ENCODE peak calls at places on chromosomes 11 and 22, in six cellular contexts. One of them, this sample, is unnamed.

GRCh38 chr11:45098929-45099328 is 47.5 kb upstream of the PRDM11 start:
- DNase-seq in kidney: peak
- DNase-seq in left ventricle myocardium inferior: no peak
- DNase-seq in GM12864: no peak
- DNase-seq in fibroblast of pulmonary artery: no peak
- DNase-seq in GM12878: no peak
- DNase-seq in this sample: no peak

GRCh38 chr11:80214413-80214812 is 773.6 kb upstream of the TENM4 start:
- DNase-seq in kidney: no peak
- DNase-seq in left ventricle myocardium inferior: no peak
- DNase-seq in GM12864: no peak
- DNase-seq in fibroblast of pulmonary artery: no peak
- DNase-seq in GM12878: no peak
- DNase-seq in this sample: no peak

GRCh38 chr22:35470903-35471321 is 69.7 kb upstream of the RASD2 start:
- DNase-seq in kidney: no peak
- DNase-seq in left ventricle myocardium inferior: no peak
- DNase-seq in GM12864: no peak
- DNase-seq in fibroblast of pulmonary artery: no peak
- DNase-seq in GM12878: no peak
- DNase-seq in this sample: no peak

GRCh38 chr11:100584201-100584600 is 102.9 kb upstream of the ARHGAP42 start:
- DNase-seq in kidney: no peak
- DNase-seq in left ventricle myocardium inferior: no peak
- DNase-seq in GM12864: no peak
- DNase-seq in fibroblast of pulmonary artery: no peak
- DNase-seq in GM12878: no peak
- DNase-seq in this sample: no peak

GRCh38 chr22:49948958-49949913 is 11.3 kb upstream of the PIM3 start:
- DNase-seq in kidney: peak
- DNase-seq in left ventricle myocardium inferior: no peak
- DNase-seq in GM12864: no peak
- DNase-seq in fibroblast of pulmonary artery: no peak
- DNase-seq in GM12878: no peak
- DNase-seq in this sample: no peak

GRCh38 chr22:17422736-17423343 is 53.6 kb downstream of the CECR2 start:
- DNase-seq in kidney: no peak
- DNase-seq in left ventricle myocardium inferior: no peak
- DNase-seq in GM12864: no peak
- DNase-seq in fibroblast of pulmonary artery: no peak
- DNase-seq in GM12878: no peak
- DNase-seq in this sample: no peak

GRCh38 chr11:120028181-120028935 is 109.6 kb downstream of the TRIM29 start:
- DNase-seq in kidney: no peak
- DNase-seq in left ventricle myocardium inferior: no peak
- DNase-seq in GM12864: no peak
- DNase-seq in fibroblast of pulmonary artery: no peak
- DNase-seq in GM12878: no peak
- DNase-seq in this sample: no peak

GRCh38 chr11:117062503-117062902 is 35.7 kb downstream of the SIK3 start:
- DNase-seq in kidney: no peak
- DNase-seq in left ventricle myocardium inferior: no peak
- DNase-seq in GM12864: no peak
- DNase-seq in fibroblast of pulmonary artery: no peak
- DNase-seq in GM12878: no peak
- DNase-seq in this sample: no peak

GRCh38 chr11:126355926-126356897 is 726 bp downstream of the ST3GAL4 start:
- DNase-seq in kidney: no peak
- DNase-seq in left ventricle myocardium inferior: peak
- DNase-seq in GM12864: no peak
- DNase-seq in fibroblast of pulmonary artery: no peak
- DNase-seq in GM12878: no peak
- DNase-seq in this sample: no peak

GRCh38 chr22:30882181-30882771 is 86.3 kb downstream of the MORC2 start:
- DNase-seq in kidney: peak
- DNase-seq in left ventricle myocardium inferior: no peak
- DNase-seq in GM12864: no peak
- DNase-seq in fibroblast of pulmonary artery: no peak
- DNase-seq in GM12878: no peak
- DNase-seq in this sample: no peak

GRCh38 chr22:34111210-34111824 is 191.0 kb upstream of the LARGE1 start:
- DNase-seq in kidney: no peak
- DNase-seq in left ventricle myocardium inferior: no peak
- DNase-seq in GM12864: no peak
- DNase-seq in fibroblast of pulmonary artery: peak
- DNase-seq in GM12878: no peak
- DNase-seq in this sample: no peak

GRCh38 chr11:14317659-14318325 is 41.2 kb downstream of the RRAS2 start:
- DNase-seq in kidney: no peak
- DNase-seq in left ventricle myocardium inferior: no peak
- DNase-seq in GM12864: no peak
- DNase-seq in fibroblast of pulmonary artery: no peak
- DNase-seq in GM12878: no peak
- DNase-seq in this sample: no peak

GRCh38 chr11:44625759-44626523 is 60.5 kb downstream of the CD82 start:
- DNase-seq in kidney: no peak
- DNase-seq in left ventricle myocardium inferior: no peak
- DNase-seq in GM12864: no peak
- DNase-seq in fibroblast of pulmonary artery: no peak
- DNase-seq in GM12878: no peak
- DNase-seq in this sample: no peak

GRCh38 chr22:45548991-45549736 is 46.5 kb downstream of the FBLN1 start:
- DNase-seq in kidney: peak
- DNase-seq in left ventricle myocardium inferior: peak
- DNase-seq in GM12864: no peak
- DNase-seq in fibroblast of pulmonary artery: peak
- DNase-seq in GM12878: no peak
- DNase-seq in this sample: peak

GRCh38 chr22:50696251-50696798 is 23.7 kb downstream of the SHANK3 start:
- DNase-seq in kidney: no peak
- DNase-seq in left ventricle myocardium inferior: peak
- DNase-seq in GM12864: no peak
- DNase-seq in fibroblast of pulmonary artery: no peak
- DNase-seq in GM12878: no peak
- DNase-seq in this sample: no peak

GRCh38 chr11:15769203-15769602 is 587.1 kb downstream of the SOX6 start:
- DNase-seq in kidney: no peak
- DNase-seq in left ventricle myocardium inferior: no peak
- DNase-seq in GM12864: no peak
- DNase-seq in fibroblast of pulmonary artery: no peak
- DNase-seq in GM12878: no peak
- DNase-seq in this sample: no peak

GRCh38 chr11:120385110-120385509 is 48.9 kb downstream of the ARHGEF12 start:
- DNase-seq in kidney: no peak
- DNase-seq in left ventricle myocardium inferior: no peak
- DNase-seq in GM12864: no peak
- DNase-seq in fibroblast of pulmonary artery: no peak
- DNase-seq in GM12878: no peak
- DNase-seq in this sample: no peak

GRCh38 chr11:113119074-113119473 is 157.9 kb downstream of the NCAM1 start:
- DNase-seq in kidney: no peak
- DNase-seq in left ventricle myocardium inferior: no peak
- DNase-seq in GM12864: no peak
- DNase-seq in fibroblast of pulmonary artery: peak
- DNase-seq in GM12878: no peak
- DNase-seq in this sample: no peak

GRCh38 chr11:10580625-10581024 is 12.2 kb upstream of the LYVE1 start:
- DNase-seq in kidney: no peak
- DNase-seq in left ventricle myocardium inferior: no peak
- DNase-seq in GM12864: no peak
- DNase-seq in fibroblast of pulmonary artery: no peak
- DNase-seq in GM12878: no peak
- DNase-seq in this sample: no peak

GRCh38 chr11:65868076-65868667 is 4.4 kb downstream of the EFEMP2 start:
- DNase-seq in kidney: peak
- DNase-seq in left ventricle myocardium inferior: peak
- DNase-seq in GM12864: no peak
- DNase-seq in fibroblast of pulmonary artery: no peak
- DNase-seq in GM12878: no peak
- DNase-seq in this sample: no peak

GRCh38 chr11:97019305-97019704 is 629.5 kb downstream of the JRKL start:
- DNase-seq in kidney: no peak
- DNase-seq in left ventricle myocardium inferior: no peak
- DNase-seq in GM12864: no peak
- DNase-seq in fibroblast of pulmonary artery: no peak
- DNase-seq in GM12878: no peak
- DNase-seq in this sample: no peak

GRCh38 chr11:93549986-93550385 is 6.8 kb upstream of the SMCO4 start:
- DNase-seq in kidney: no peak
- DNase-seq in left ventricle myocardium inferior: no peak
- DNase-seq in GM12864: no peak
- DNase-seq in fibroblast of pulmonary artery: no peak
- DNase-seq in GM12878: no peak
- DNase-seq in this sample: no peak

DNA sequence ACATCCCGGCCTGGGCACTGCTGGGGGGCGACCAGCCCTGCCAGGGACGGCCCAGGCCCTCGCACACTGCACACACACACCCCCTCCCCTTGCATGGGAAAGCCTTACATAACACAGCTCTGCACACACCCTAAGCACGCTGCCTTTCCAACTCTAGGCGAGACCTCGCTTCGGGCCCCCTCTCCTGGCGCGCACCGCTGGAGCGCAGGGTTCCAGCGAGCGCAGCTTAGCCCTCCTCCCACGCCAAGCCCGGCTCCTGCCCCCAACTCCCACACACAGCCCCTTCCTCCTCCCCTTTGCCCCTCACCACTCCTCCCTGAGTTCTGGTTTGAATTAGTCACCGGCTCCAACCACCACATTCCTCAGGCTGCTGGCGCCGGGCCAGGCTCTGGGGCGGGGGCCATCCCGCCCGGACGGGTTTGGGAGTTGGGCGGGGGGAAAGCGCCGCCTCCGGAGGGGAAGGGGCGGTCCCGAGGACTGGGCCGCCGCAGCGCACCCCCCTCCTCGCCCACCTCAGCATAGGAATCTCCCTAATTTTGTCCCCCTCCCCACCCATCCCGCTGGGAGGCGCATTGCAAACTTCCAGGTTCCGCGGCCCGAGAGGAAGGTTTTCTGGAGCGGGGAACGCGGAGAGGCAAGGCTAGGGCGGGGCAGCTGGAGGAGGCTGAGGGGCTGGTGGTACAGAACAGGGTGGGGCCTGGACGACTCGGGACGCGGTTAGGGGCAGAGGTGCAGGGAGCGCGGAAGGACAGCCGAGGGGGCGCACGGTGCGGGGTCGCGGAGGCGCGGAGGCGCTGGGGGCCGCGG is 966 bp downstream of the AHNAK start:
- DNase-seq in kidney: peak
- DNase-seq in left ventricle myocardium inferior: peak
- DNase-seq in GM12864: no peak
- DNase-seq in fibroblast of pulmonary artery: peak
- DNase-seq in GM12878: no peak
- DNase-seq in this sample: peak
- H3K4me3 ChIP-seq in kidney: peak
- H3K4me3 ChIP-seq in left ventricle myocardium inferior: peak
- H3K4me3 ChIP-seq in GM12864: peak
- H3K4me3 ChIP-seq in fibroblast of pulmonary artery: peak
- H3K4me3 ChIP-seq in GM12878: peak
- H3K4me3 ChIP-seq in this sample: peak

DNA sequence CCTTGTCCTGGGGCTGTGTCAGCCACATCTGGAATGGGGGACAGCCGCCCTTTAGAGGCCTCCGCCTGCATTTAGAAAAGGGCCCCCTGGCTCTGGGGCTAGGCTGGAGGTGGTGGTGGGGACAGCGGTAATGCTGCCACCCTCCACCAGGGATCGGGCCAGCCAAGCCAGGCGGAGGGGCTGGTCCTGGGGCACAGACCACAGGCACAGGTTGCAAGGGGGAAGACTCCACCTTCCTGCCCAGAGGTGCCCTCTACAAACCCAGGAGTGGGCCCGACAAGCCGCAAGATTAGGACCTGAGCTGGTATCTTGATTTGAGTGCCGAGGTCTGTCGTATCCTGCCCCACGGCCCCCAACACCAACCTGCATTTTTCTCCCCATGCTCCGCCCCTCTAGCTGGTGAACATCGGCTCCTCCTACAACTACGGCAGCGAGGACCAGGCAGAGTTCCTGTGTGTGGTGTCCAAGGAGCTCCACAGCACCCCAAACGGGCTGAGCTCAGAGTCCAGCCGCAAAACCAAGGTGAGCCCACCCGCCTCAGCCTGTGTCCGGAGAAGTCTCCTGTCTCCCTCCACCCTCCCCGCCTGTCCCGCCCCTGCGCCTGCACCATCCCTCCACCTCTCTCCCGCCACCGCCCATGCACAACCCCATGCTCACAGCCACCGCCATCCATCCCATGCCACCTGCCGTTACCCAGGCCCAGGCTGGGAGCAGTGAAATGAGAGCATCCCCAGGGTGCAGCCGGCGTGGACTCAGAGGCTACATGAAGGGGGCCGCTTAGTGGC is 7.6 kb downstream of the KCTD17 start:
- DNase-seq in kidney: peak
- DNase-seq in left ventricle myocardium inferior: no peak
- DNase-seq in GM12864: no peak
- DNase-seq in fibroblast of pulmonary artery: no peak
- DNase-seq in GM12878: no peak
- DNase-seq in this sample: no peak
- TF ChIP-seq CTCF in kidney: no peak
- TF ChIP-seq CTCF in left ventricle myocardium inferior: no peak
- TF ChIP-seq CTCF in GM12864: no peak
- TF ChIP-seq CTCF in fibroblast of pulmonary artery: no peak
- TF ChIP-seq CTCF in GM12878: no peak
- TF ChIP-seq CTCF in this sample: no peak

GRCh38 chr11:128777369-128778011 is 83.6 kb downstream of the FLI1 start:
- DNase-seq in kidney: no peak
- DNase-seq in left ventricle myocardium inferior: no peak
- DNase-seq in GM12864: no peak
- DNase-seq in fibroblast of pulmonary artery: no peak
- DNase-seq in GM12878: no peak
- DNase-seq in this sample: no peak
- H3K4me3 ChIP-seq in kidney: no peak
- H3K4me3 ChIP-seq in left ventricle myocardium inferior: peak
- H3K4me3 ChIP-seq in GM12864: no peak
- H3K4me3 ChIP-seq in fibroblast of pulmonary artery: no peak
- H3K4me3 ChIP-seq in GM12878: no peak
- H3K4me3 ChIP-seq in this sample: no peak

DNA sequence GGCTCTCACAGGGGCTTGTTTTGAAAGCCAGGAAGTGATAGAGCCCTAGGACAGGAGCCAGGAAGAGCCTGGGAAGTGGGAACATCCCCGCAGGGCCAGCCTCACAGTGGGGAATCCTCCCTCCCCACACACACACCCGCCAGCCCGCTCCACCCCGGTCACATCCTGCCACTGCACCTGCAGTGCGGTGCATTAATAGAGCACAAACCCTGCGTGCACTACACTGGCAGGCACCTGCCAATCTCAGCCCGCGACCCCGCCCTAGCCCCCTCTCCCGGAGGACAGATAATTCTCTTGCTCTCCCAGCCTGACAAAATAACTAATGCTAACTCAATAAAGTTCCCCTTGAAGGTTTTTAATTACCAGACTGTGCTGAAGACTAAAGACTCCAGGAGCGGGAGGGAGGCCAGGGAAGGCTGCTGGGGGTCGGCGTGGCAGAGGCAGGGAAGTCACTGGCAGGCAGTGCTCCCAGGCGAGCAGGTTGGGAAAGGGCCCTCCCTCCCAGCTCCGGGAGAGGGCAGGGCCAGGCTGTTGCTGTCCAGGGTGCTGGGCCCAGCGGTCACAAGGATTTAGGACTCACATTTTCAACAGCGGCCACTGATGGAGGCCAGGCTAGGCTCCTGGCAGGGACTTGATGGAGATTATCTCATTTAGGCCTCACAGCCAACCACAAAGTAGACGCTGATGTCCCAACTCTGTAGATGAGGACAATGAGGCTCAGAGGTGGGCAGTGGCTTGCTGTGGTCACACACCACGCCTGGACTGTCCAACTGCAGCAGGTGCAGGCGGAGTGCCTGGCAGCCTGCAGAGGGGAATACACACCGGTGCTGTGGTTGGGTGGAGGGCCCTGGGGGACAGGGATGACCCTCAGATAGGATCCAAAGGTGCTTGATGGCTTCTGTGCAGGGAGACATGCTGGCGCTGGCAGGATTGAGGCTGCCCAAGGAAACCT is 23.9 kb upstream of the TCF20 start:
- DNase-seq in kidney: no peak
- DNase-seq in left ventricle myocardium inferior: peak
- DNase-seq in GM12864: no peak
- DNase-seq in fibroblast of pulmonary artery: peak
- DNase-seq in GM12878: no peak
- DNase-seq in this sample: no peak
- TF ChIP-seq CTCF in kidney: no peak
- TF ChIP-seq CTCF in left ventricle myocardium inferior: no peak
- TF ChIP-seq CTCF in GM12864: no peak
- TF ChIP-seq CTCF in fibroblast of pulmonary artery: no peak
- TF ChIP-seq CTCF in GM12878: no peak
- TF ChIP-seq CTCF in this sample: no peak